ENCODE peak calls at places on chromosomes 7 and 10, in six cellular contexts. One of them, this sample, is unnamed. For H3K27me3, the result is how much of the 10 kb centered on the place peaks cover.

GRCh38 chr7:155829796-155830470 is 17.7 kb upstream of the SHH start:
- DNase-seq in mesenchymal stem cell: no peak
- DNase-seq in trophoblast cell: no peak
- DNase-seq in H9: no peak
- DNase-seq in IMR-90: no peak
- DNase-seq in H1: no peak
- DNase-seq in this sample: no peak

GRCh38 chr7:47550788-47551470 is 31.0 kb downstream of the TNS3 start:
- DNase-seq in H9: no peak
- DNase-seq in trophoblast cell: no peak
- DNase-seq in H1: no peak
- DNase-seq in mesenchymal stem cell: no peak
- DNase-seq in IMR-90: no peak
- DNase-seq in this sample: no peak

GRCh38 chr10:78248651-78249464 is 215.2 kb downstream of the RPS24 start:
- DNase-seq in mesenchymal stem cell: no peak
- DNase-seq in IMR-90: peak
- DNase-seq in H9: no peak
- DNase-seq in trophoblast cell: no peak
- DNase-seq in H1: no peak
- DNase-seq in this sample: no peak

GRCh38 chr7:78967046-78967445 is 486.4 kb downstream of the MAGI2 start:
- DNase-seq in trophoblast cell: no peak
- DNase-seq in H1: no peak
- DNase-seq in H9: no peak
- DNase-seq in IMR-90: peak
- DNase-seq in mesenchymal stem cell: peak
- DNase-seq in this sample: no peak

GRCh38 chr7:79304711-79305110 is 148.8 kb downstream of the MAGI2 start:
- DNase-seq in trophoblast cell: no peak
- DNase-seq in H1: no peak
- DNase-seq in H9: no peak
- DNase-seq in IMR-90: no peak
- DNase-seq in mesenchymal stem cell: no peak
- DNase-seq in this sample: no peak

GRCh38 chr7:84107259-84107658 is 87.3 kb downstream of the SEMA3A start:
- DNase-seq in H1: no peak
- DNase-seq in mesenchymal stem cell: no peak
- DNase-seq in H9: no peak
- DNase-seq in trophoblast cell: no peak
- DNase-seq in IMR-90: no peak
- DNase-seq in this sample: no peak

GRCh38 chr10:30188101-30188500 is 128.7 kb upstream of the JCAD start:
- DNase-seq in H9: no peak
- DNase-seq in trophoblast cell: no peak
- DNase-seq in IMR-90: peak
- DNase-seq in H1: no peak
- DNase-seq in mesenchymal stem cell: peak
- DNase-seq in this sample: no peak

GRCh38 chr10:2791774-2792443 is 275.4 kb upstream of the PFKP start:
- DNase-seq in mesenchymal stem cell: no peak
- DNase-seq in H9: no peak
- DNase-seq in IMR-90: no peak
- DNase-seq in H1: no peak
- DNase-seq in trophoblast cell: no peak
- DNase-seq in this sample: no peak

GRCh38 chr7:6015917-6016652 is 7.0 kb downstream of the AIMP2 start:
- DNase-seq in H1: no peak
- DNase-seq in IMR-90: peak
- DNase-seq in mesenchymal stem cell: peak
- DNase-seq in H9: no peak
- DNase-seq in trophoblast cell: no peak
- DNase-seq in this sample: no peak

GRCh38 chr10:123150229-123150985 is 2.5 kb downstream of the HMX2 start:
- DNase-seq in H1: no peak
- DNase-seq in trophoblast cell: no peak
- DNase-seq in mesenchymal stem cell: no peak
- DNase-seq in IMR-90: no peak
- DNase-seq in H9: no peak
- DNase-seq in this sample: peak

GRCh38 chr10:48603421-48604038 is 1.3 kb downstream of the ARHGAP22 start:
- DNase-seq in H9: no peak
- DNase-seq in IMR-90: peak
- DNase-seq in H1: no peak
- DNase-seq in trophoblast cell: no peak
- DNase-seq in mesenchymal stem cell: peak
- DNase-seq in this sample: no peak

GRCh38 chr7:81280531-81280930 is 361.7 kb upstream of the SEMA3C start:
- DNase-seq in H9: no peak
- DNase-seq in IMR-90: no peak
- DNase-seq in mesenchymal stem cell: no peak
- DNase-seq in trophoblast cell: no peak
- DNase-seq in H1: no peak
- DNase-seq in this sample: no peak

GRCh38 chr10:65419629-65420028 is 1506.2 kb upstream of the LRRTM3 start:
- DNase-seq in IMR-90: no peak
- DNase-seq in mesenchymal stem cell: no peak
- DNase-seq in H9: no peak
- DNase-seq in H1: no peak
- DNase-seq in trophoblast cell: no peak
- DNase-seq in this sample: no peak

GRCh38 chr10:129761981-129762956 is 201.8 kb downstream of the EBF3 start:
- DNase-seq in IMR-90: no peak
- DNase-seq in H9: peak
- DNase-seq in H1: no peak
- DNase-seq in mesenchymal stem cell: no peak
- DNase-seq in trophoblast cell: no peak
- DNase-seq in this sample: no peak

GRCh38 chr10:22682237-22683192 is 31.9 kb downstream of the PIP4K2A start:
- DNase-seq in H9: no peak
- DNase-seq in mesenchymal stem cell: peak
- DNase-seq in IMR-90: peak
- DNase-seq in trophoblast cell: no peak
- DNase-seq in H1: no peak
- DNase-seq in this sample: no peak

GRCh38 chr7:41448104-41448503 is 254.8 kb downstream of the INHBA start:
- DNase-seq in IMR-90: peak
- DNase-seq in mesenchymal stem cell: peak
- DNase-seq in trophoblast cell: no peak
- DNase-seq in H1: no peak
- DNase-seq in H9: no peak
- DNase-seq in this sample: no peak

GRCh38 chr7:39589323-39590111 is 23.3 kb downstream of the YAE1 start:
- DNase-seq in IMR-90: peak
- DNase-seq in trophoblast cell: peak
- DNase-seq in H9: peak
- DNase-seq in mesenchymal stem cell: peak
- DNase-seq in H1: peak
- DNase-seq in this sample: peak

GRCh38 chr10:71963351-71963755 is 842 bp upstream of the CHST3 start:
- DNase-seq in H1: no peak
- DNase-seq in H9: no peak
- DNase-seq in IMR-90: no peak
- DNase-seq in trophoblast cell: no peak
- DNase-seq in mesenchymal stem cell: no peak
- DNase-seq in this sample: no peak

GRCh38 chr10:88478256-88478655 is 104.9 kb downstream of the RNLS start:
- DNase-seq in trophoblast cell: no peak
- DNase-seq in H9: no peak
- DNase-seq in IMR-90: no peak
- DNase-seq in mesenchymal stem cell: no peak
- DNase-seq in H1: no peak
- DNase-seq in this sample: no peak

GRCh38 chr10:51083280-51083986 is 9.1 kb downstream of the PRKG1 start:
- DNase-seq in H9: peak
- DNase-seq in trophoblast cell: no peak
- DNase-seq in H1: no peak
- DNase-seq in IMR-90: peak
- DNase-seq in mesenchymal stem cell: peak
- DNase-seq in this sample: no peak

GRCh38 chr7:68613897-68614296 is 984.4 kb upstream of the AUTS2 start:
- DNase-seq in H9: no peak
- DNase-seq in trophoblast cell: no peak
- DNase-seq in mesenchymal stem cell: no peak
- DNase-seq in H1: no peak
- DNase-seq in IMR-90: no peak
- DNase-seq in this sample: no peak

GRCh38 chr7:46168231-46168630 is 247.2 kb upstream of the IGFBP3 start:
- DNase-seq in IMR-90: no peak
- DNase-seq in H9: no peak
- DNase-seq in H1: no peak
- DNase-seq in mesenchymal stem cell: no peak
- DNase-seq in trophoblast cell: no peak
- DNase-seq in this sample: no peak

GRCh38 chr7:75957021-75957736 is 37.2 kb downstream of the TMEM120A start:
- DNase-seq in H9: peak
- DNase-seq in IMR-90: no peak
- DNase-seq in H1: no peak
- DNase-seq in trophoblast cell: peak
- DNase-seq in mesenchymal stem cell: no peak
- DNase-seq in this sample: no peak

GRCh38 chr7:17781491-17782215 is 158.6 kb downstream of the SNX13 start:
- DNase-seq in H1: no peak
- DNase-seq in IMR-90: peak
- DNase-seq in mesenchymal stem cell: peak
- DNase-seq in trophoblast cell: no peak
- DNase-seq in H9: no peak
- DNase-seq in this sample: no peak

GRCh38 chr7:80719261-80719660 is 80.8 kb downstream of the CD36 start:
- DNase-seq in trophoblast cell: peak
- DNase-seq in H9: no peak
- DNase-seq in mesenchymal stem cell: peak
- DNase-seq in H1: no peak
- DNase-seq in IMR-90: peak
- DNase-seq in this sample: no peak

DNA sequence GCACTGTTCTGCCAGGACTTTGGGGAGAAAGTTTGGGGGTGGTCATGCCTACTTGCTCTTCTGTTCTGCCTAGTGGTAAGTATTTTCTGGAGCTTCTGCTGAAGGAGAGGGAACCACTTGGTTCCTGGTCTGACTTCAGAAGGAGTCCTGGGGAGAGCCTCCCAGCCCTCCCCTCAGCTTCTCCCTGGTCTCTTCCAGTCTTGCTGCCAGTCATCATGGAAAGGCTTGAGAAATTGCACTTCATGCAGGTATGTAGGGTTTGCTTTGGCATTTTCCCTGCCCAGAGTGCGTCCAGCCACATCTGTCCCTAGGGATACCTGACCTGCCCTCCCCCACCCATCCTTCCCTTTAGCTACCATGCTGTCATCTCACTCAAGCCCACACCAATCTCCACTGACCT is 11.1 kb upstream of the WBP1L start:
- DNase-seq in mesenchymal stem cell: no peak
- DNase-seq in IMR-90: no peak
- DNase-seq in trophoblast cell: no peak
- DNase-seq in H1: no peak
- DNase-seq in H9: no peak
- DNase-seq in this sample: no peak
- H3K27me3 ChIP-seq in mesenchymal stem cell: under half
- H3K27me3 ChIP-seq in IMR-90: under half
- H3K27me3 ChIP-seq in trophoblast cell: under half
- H3K27me3 ChIP-seq in H1: under half
- H3K27me3 ChIP-seq in H9: under half
- H3K27me3 ChIP-seq in this sample: under half

GRCh38 chr10:8054498-8055407 is at the start of gene GATA3:
- DNase-seq in H1: no peak
- DNase-seq in trophoblast cell: peak
- DNase-seq in H9: peak
- DNase-seq in IMR-90: peak
- DNase-seq in mesenchymal stem cell: peak
- DNase-seq in this sample: peak

GRCh38 chr10:8053446-8054242 is 844 bp upstream of the GATA3 start:
- DNase-seq in IMR-90: peak
- DNase-seq in mesenchymal stem cell: peak
- DNase-seq in H9: peak
- DNase-seq in H1: no peak
- DNase-seq in trophoblast cell: peak
- DNase-seq in this sample: peak

GRCh38 chr10:8052970-8053445 is 1.5 kb upstream of the GATA3 start:
- DNase-seq in mesenchymal stem cell: no peak
- DNase-seq in trophoblast cell: no peak
- DNase-seq in H1: no peak
- DNase-seq in H9: no peak
- DNase-seq in IMR-90: no peak
- DNase-seq in this sample: no peak

GRCh38 chr10:8055420-8056349 is 1.2 kb downstream of the GATA3 start:
- DNase-seq in H9: no peak
- DNase-seq in IMR-90: no peak
- DNase-seq in H1: no peak
- DNase-seq in trophoblast cell: no peak
- DNase-seq in mesenchymal stem cell: no peak
- DNase-seq in this sample: peak

GRCh38 chr10:8054243-8054497 is 318 bp upstream of the GATA3 start:
- DNase-seq in H1: no peak
- DNase-seq in IMR-90: no peak
- DNase-seq in trophoblast cell: peak
- DNase-seq in H9: no peak
- DNase-seq in mesenchymal stem cell: peak
- DNase-seq in this sample: no peak
- H2BK5ac ChIP-seq in H1: no peak
- H2BK5ac ChIP-seq in IMR-90: no peak
- H2BK5ac ChIP-seq in trophoblast cell: peak
- H2BK5ac ChIP-seq in H9: no peak
- H2BK5ac ChIP-seq in mesenchymal stem cell: no peak
- H2BK5ac ChIP-seq in this sample: no peak

GRCh38 chr10:67261300-67261797 is 335.5 kb downstream of the LRRTM3 start:
- DNase-seq in H9: no peak
- DNase-seq in trophoblast cell: no peak
- DNase-seq in IMR-90: no peak
- DNase-seq in H1: no peak
- DNase-seq in mesenchymal stem cell: no peak
- DNase-seq in this sample: no peak
- H4K91ac ChIP-seq in H9: no peak
- H4K91ac ChIP-seq in trophoblast cell: no peak
- H4K91ac ChIP-seq in IMR-90: no peak
- H4K91ac ChIP-seq in H1: no peak
- H4K91ac ChIP-seq in mesenchymal stem cell: no peak
- H4K91ac ChIP-seq in this sample: no peak

GRCh38 chr7:32495298-32496051 is at the start of gene AVL9:
- DNase-seq in mesenchymal stem cell: peak
- DNase-seq in trophoblast cell: peak
- DNase-seq in IMR-90: peak
- DNase-seq in H9: peak
- DNase-seq in H1: peak
- DNase-seq in this sample: peak

GRCh38 chr7:32494946-32495297 is 367 bp upstream of the AVL9 start:
- DNase-seq in mesenchymal stem cell: no peak
- DNase-seq in H1: no peak
- DNase-seq in H9: no peak
- DNase-seq in trophoblast cell: no peak
- DNase-seq in IMR-90: no peak
- DNase-seq in this sample: no peak

GRCh38 chr7:32501522-32501921 is 6.2 kb downstream of the AVL9 start:
- DNase-seq in IMR-90: peak
- DNase-seq in mesenchymal stem cell: peak
- DNase-seq in H9: no peak
- DNase-seq in H1: no peak
- DNase-seq in trophoblast cell: no peak
- DNase-seq in this sample: no peak

GRCh38 chr7:32500922-32501341 is 5.6 kb downstream of the AVL9 start:
- DNase-seq in H1: no peak
- DNase-seq in trophoblast cell: no peak
- DNase-seq in mesenchymal stem cell: peak
- DNase-seq in IMR-90: peak
- DNase-seq in H9: no peak
- DNase-seq in this sample: no peak

GRCh38 chr7:32496052-32496813 is 944 bp downstream of the AVL9 start:
- DNase-seq in mesenchymal stem cell: peak
- DNase-seq in trophoblast cell: no peak
- DNase-seq in IMR-90: no peak
- DNase-seq in H9: no peak
- DNase-seq in H1: no peak
- DNase-seq in this sample: no peak
- H3K27me3 ChIP-seq in mesenchymal stem cell: under half
- H3K27me3 ChIP-seq in trophoblast cell: under half
- H3K27me3 ChIP-seq in IMR-90: under half
- H3K27me3 ChIP-seq in H9: under half
- H3K27me3 ChIP-seq in H1: under half
- H3K27me3 ChIP-seq in this sample: under half

This sample was measured in neuronal stem cell.